ENCODE peak calls at places on chromosomes 11 and 22, in four cellular contexts. One of them, this sample, is unnamed.

GRCh38 chr11:62850911-62851806 is 11.8 kb upstream of the WDR74 start:
- DNase-seq in NB4: peak; percentile 64
- DNase-seq in Kasumi-1: no peak
- DNase-seq in natural killer cell: no peak
- DNase-seq in this sample: peak; percentile 53

GRCh38 chr11:121894581-121894980 is 221.4 kb downstream of the BLID start:
- DNase-seq in NB4: no peak
- DNase-seq in Kasumi-1: no peak
- DNase-seq in natural killer cell: no peak
- DNase-seq in this sample: no peak

GRCh38 chr11:128336203-128336602 is 251.2 kb downstream of the ETS1 start:
- DNase-seq in NB4: no peak
- DNase-seq in Kasumi-1: no peak
- DNase-seq in natural killer cell: no peak
- DNase-seq in this sample: peak; percentile 11

GRCh38 chr22:40919446-40919845 is 31.7 kb upstream of the RBX1 start:
- DNase-seq in NB4: no peak
- DNase-seq in Kasumi-1: no peak
- DNase-seq in natural killer cell: no peak
- DNase-seq in this sample: no peak

GRCh38 chr22:27460596-27461347 is 340.8 kb downstream of the MN1 start:
- DNase-seq in NB4: no peak
- DNase-seq in Kasumi-1: no peak
- DNase-seq in natural killer cell: no peak
- DNase-seq in this sample: no peak

GRCh38 chr11:1279674-1280055 is 29.8 kb downstream of the TOLLIP start:
- DNase-seq in NB4: no peak
- DNase-seq in Kasumi-1: no peak
- DNase-seq in natural killer cell: no peak
- DNase-seq in this sample: no peak

GRCh38 chr11:14029971-14030531 is 67.5 kb downstream of the SPON1 start:
- DNase-seq in NB4: no peak
- DNase-seq in Kasumi-1: no peak
- DNase-seq in natural killer cell: no peak
- DNase-seq in this sample: no peak

GRCh38 chr22:23608583-23608982 is 23.5 kb downstream of the DRICH1 start:
- DNase-seq in NB4: peak; percentile 24
- DNase-seq in Kasumi-1: no peak
- DNase-seq in natural killer cell: no peak
- DNase-seq in this sample: peak; percentile 73

GRCh38 chr22:17258015-17258827 is 39.0 kb upstream of the ADA2 start:
- DNase-seq in NB4: peak; percentile 90
- DNase-seq in Kasumi-1: peak; percentile 29
- DNase-seq in natural killer cell: peak; percentile 17
- DNase-seq in this sample: peak; percentile 99

GRCh38 chr11:65305501-65306268 is 9.0 kb upstream of the CDC42EP2 start:
- DNase-seq in NB4: no peak
- DNase-seq in Kasumi-1: no peak
- DNase-seq in natural killer cell: no peak
- DNase-seq in this sample: peak; percentile 33

GRCh38 chr22:33418483-33418882 is 360.3 kb upstream of the SYN3 start:
- DNase-seq in NB4: no peak
- DNase-seq in Kasumi-1: no peak
- DNase-seq in natural killer cell: no peak
- DNase-seq in this sample: no peak

GRCh38 chr11:65496304-65497140 is 2.3 kb upstream of the MALAT1 start:
- DNase-seq in NB4: peak; percentile 46
- DNase-seq in Kasumi-1: peak; percentile 55
- DNase-seq in natural killer cell: no peak
- DNase-seq in this sample: peak; percentile 63

GRCh38 chr11:2951235-2952110 is 22.3 kb upstream of the PHLDA2 start:
- DNase-seq in NB4: peak; percentile 56
- DNase-seq in Kasumi-1: no peak
- DNase-seq in natural killer cell: no peak
- DNase-seq in this sample: no peak

GRCh38 chr11:58394195-58394594 is 12.5 kb downstream of the OR5B3 start:
- DNase-seq in NB4: no peak
- DNase-seq in Kasumi-1: no peak
- DNase-seq in natural killer cell: no peak
- DNase-seq in this sample: peak; percentile 4

GRCh38 chr11:117691501-117691900 is 105.5 kb downstream of the DSCAML1 start:
- DNase-seq in NB4: no peak
- DNase-seq in Kasumi-1: no peak
- DNase-seq in natural killer cell: no peak
- DNase-seq in this sample: no peak

GRCh38 chr22:39171623-39172264 is 19.3 kb upstream of the CBX7 start:
- DNase-seq in NB4: no peak
- DNase-seq in Kasumi-1: no peak
- DNase-seq in natural killer cell: no peak
- DNase-seq in this sample: peak; percentile 81

GRCh38 chr22:37193629-37194191 is 5.7 kb upstream of the C1QTNF6 start:
- DNase-seq in NB4: peak; percentile 84
- DNase-seq in Kasumi-1: peak; percentile 91
- DNase-seq in natural killer cell: no peak
- DNase-seq in this sample: no peak

GRCh38 chr11:97856666-97857065 is 1164.1 kb upstream of the CNTN5 start:
- DNase-seq in NB4: no peak
- DNase-seq in Kasumi-1: no peak
- DNase-seq in natural killer cell: no peak
- DNase-seq in this sample: no peak

GRCh38 chr11:126473269-126473668 is 117.8 kb downstream of the ST3GAL4 start:
- DNase-seq in NB4: no peak
- DNase-seq in Kasumi-1: no peak
- DNase-seq in natural killer cell: no peak
- DNase-seq in this sample: no peak

GRCh38 chr22:42994917-42995562 is 19.9 kb downstream of the PACSIN2 start:
- DNase-seq in NB4: peak; percentile 95
- DNase-seq in Kasumi-1: peak; percentile 93
- DNase-seq in natural killer cell: no peak
- DNase-seq in this sample: no peak

GRCh38 chr11:117822031-117822521 is 2.5 kb downstream of the FXYD2 start:
- DNase-seq in NB4: peak; percentile 63
- DNase-seq in Kasumi-1: peak; percentile 27
- DNase-seq in natural killer cell: no peak
- DNase-seq in this sample: peak; percentile 48

GRCh38 chr11:70478194-70478890 is 80.0 kb downstream of the CTTN start:
- DNase-seq in NB4: no peak
- DNase-seq in Kasumi-1: no peak
- DNase-seq in natural killer cell: no peak
- DNase-seq in this sample: no peak

GRCh38 chr11:120385110-120385509 is 48.9 kb downstream of the ARHGEF12 start:
- DNase-seq in NB4: no peak
- DNase-seq in Kasumi-1: no peak
- DNase-seq in natural killer cell: no peak
- DNase-seq in this sample: no peak

GRCh38 chr22:41900652-41901312 is 14.1 kb downstream of the SHISA8 start:
- DNase-seq in NB4: no peak
- DNase-seq in Kasumi-1: no peak
- DNase-seq in natural killer cell: no peak
- DNase-seq in this sample: no peak

GRCh38 chr11:33899383-33900037 is 7.6 kb upstream of the LMO2 start:
- DNase-seq in NB4: no peak
- DNase-seq in Kasumi-1: no peak
- DNase-seq in natural killer cell: no peak
- DNase-seq in this sample: peak; percentile 32

This sample was measured in SJCRH30.